ENCODE peak calls at places on chromosomes 6 and 20, in nine cellular contexts. One of them, this sample, is unnamed.

GRCh38 chr6:37103169-37104039 is 66.5 kb upstream of the PIM1 start:
- DNase-seq in T-helper 17 cell: no peak
- DNase-seq in NCI-H2081: peak
- DNase-seq in activated naive CD4-positive, alpha-beta T cell treated with anti-CD3 and anti-CD28 coated beads for 36 hours: peak
- DNase-seq in fibroblast of lung: no peak
- DNase-seq in pancreas: peak
- DNase-seq in AG08395: peak
- DNase-seq in activated CD4-positive, alpha-beta T cell treated with anti-CD3 and anti-CD28 coated beads, Interleukin-2, amount 10 ng/mL, durations not matched to agents 7 days and 5 days: peak
- DNase-seq in CD8-positive, alpha-beta memory T cell: no peak
- DNase-seq in this sample: peak

GRCh38 chr20:63082308-63082938 is 75.7 kb upstream of the BHLHE23 start:
- DNase-seq in CD8-positive, alpha-beta memory T cell: no peak
- DNase-seq in pancreas: no peak
- DNase-seq in NCI-H2081: no peak
- DNase-seq in activated CD4-positive, alpha-beta T cell treated with anti-CD3 and anti-CD28 coated beads, Interleukin-2, amount 10 ng/mL, durations not matched to agents 7 days and 5 days: peak
- DNase-seq in AG08395: peak
- DNase-seq in fibroblast of lung: peak
- DNase-seq in T-helper 17 cell: no peak
- DNase-seq in activated naive CD4-positive, alpha-beta T cell treated with anti-CD3 and anti-CD28 coated beads for 36 hours: peak
- DNase-seq in this sample: no peak

GRCh38 chr6:135270676-135271536 is 89.8 kb downstream of the MYB start:
- DNase-seq in NCI-H2081: peak
- DNase-seq in CD8-positive, alpha-beta memory T cell: no peak
- DNase-seq in activated naive CD4-positive, alpha-beta T cell treated with anti-CD3 and anti-CD28 coated beads for 36 hours: no peak
- DNase-seq in fibroblast of lung: no peak
- DNase-seq in pancreas: peak
- DNase-seq in AG08395: no peak
- DNase-seq in activated CD4-positive, alpha-beta T cell treated with anti-CD3 and anti-CD28 coated beads, Interleukin-2, amount 10 ng/mL, durations not matched to agents 7 days and 5 days: no peak
- DNase-seq in T-helper 17 cell: no peak
- DNase-seq in this sample: no peak

GRCh38 chr6:168138436-168138835 is 59.4 kb upstream of the FRMD1 start:
- DNase-seq in fibroblast of lung: no peak
- DNase-seq in NCI-H2081: no peak
- DNase-seq in AG08395: no peak
- DNase-seq in T-helper 17 cell: no peak
- DNase-seq in CD8-positive, alpha-beta memory T cell: no peak
- DNase-seq in activated naive CD4-positive, alpha-beta T cell treated with anti-CD3 and anti-CD28 coated beads for 36 hours: no peak
- DNase-seq in activated CD4-positive, alpha-beta T cell treated with anti-CD3 and anti-CD28 coated beads, Interleukin-2, amount 10 ng/mL, durations not matched to agents 7 days and 5 days: no peak
- DNase-seq in pancreas: no peak
- DNase-seq in this sample: no peak

GRCh38 chr6:149264629-149265028 is 52.9 kb upstream of the TAB2 start:
- DNase-seq in activated naive CD4-positive, alpha-beta T cell treated with anti-CD3 and anti-CD28 coated beads for 36 hours: peak
- DNase-seq in T-helper 17 cell: peak
- DNase-seq in activated CD4-positive, alpha-beta T cell treated with anti-CD3 and anti-CD28 coated beads, Interleukin-2, amount 10 ng/mL, durations not matched to agents 7 days and 5 days: peak
- DNase-seq in fibroblast of lung: no peak
- DNase-seq in CD8-positive, alpha-beta memory T cell: peak
- DNase-seq in NCI-H2081: no peak
- DNase-seq in pancreas: no peak
- DNase-seq in AG08395: no peak
- DNase-seq in this sample: no peak

GRCh38 chr6:33779305-33779704 is 9.6 kb downstream of the LEMD2 start:
- DNase-seq in activated naive CD4-positive, alpha-beta T cell treated with anti-CD3 and anti-CD28 coated beads for 36 hours: no peak
- DNase-seq in NCI-H2081: no peak
- DNase-seq in fibroblast of lung: no peak
- DNase-seq in AG08395: no peak
- DNase-seq in T-helper 17 cell: no peak
- DNase-seq in activated CD4-positive, alpha-beta T cell treated with anti-CD3 and anti-CD28 coated beads, Interleukin-2, amount 10 ng/mL, durations not matched to agents 7 days and 5 days: no peak
- DNase-seq in CD8-positive, alpha-beta memory T cell: no peak
- DNase-seq in pancreas: no peak
- DNase-seq in this sample: no peak

GRCh38 chr6:44489912-44490604 is 102.6 kb downstream of the CDC5L start:
- DNase-seq in pancreas: peak
- DNase-seq in T-helper 17 cell: no peak
- DNase-seq in fibroblast of lung: peak
- DNase-seq in activated CD4-positive, alpha-beta T cell treated with anti-CD3 and anti-CD28 coated beads, Interleukin-2, amount 10 ng/mL, durations not matched to agents 7 days and 5 days: no peak
- DNase-seq in AG08395: peak
- DNase-seq in CD8-positive, alpha-beta memory T cell: no peak
- DNase-seq in activated naive CD4-positive, alpha-beta T cell treated with anti-CD3 and anti-CD28 coated beads for 36 hours: no peak
- DNase-seq in NCI-H2081: no peak
- DNase-seq in this sample: peak

GRCh38 chr6:123338394-123338793 is 298.4 kb downstream of the TRDN start:
- DNase-seq in NCI-H2081: no peak
- DNase-seq in AG08395: no peak
- DNase-seq in fibroblast of lung: no peak
- DNase-seq in activated CD4-positive, alpha-beta T cell treated with anti-CD3 and anti-CD28 coated beads, Interleukin-2, amount 10 ng/mL, durations not matched to agents 7 days and 5 days: no peak
- DNase-seq in CD8-positive, alpha-beta memory T cell: no peak
- DNase-seq in pancreas: no peak
- DNase-seq in T-helper 17 cell: no peak
- DNase-seq in activated naive CD4-positive, alpha-beta T cell treated with anti-CD3 and anti-CD28 coated beads for 36 hours: no peak
- DNase-seq in this sample: no peak

GRCh38 chr6:66054967-66055366 is 347.9 kb upstream of the EYS start:
- DNase-seq in CD8-positive, alpha-beta memory T cell: no peak
- DNase-seq in AG08395: no peak
- DNase-seq in activated CD4-positive, alpha-beta T cell treated with anti-CD3 and anti-CD28 coated beads, Interleukin-2, amount 10 ng/mL, durations not matched to agents 7 days and 5 days: no peak
- DNase-seq in fibroblast of lung: no peak
- DNase-seq in pancreas: no peak
- DNase-seq in NCI-H2081: no peak
- DNase-seq in activated naive CD4-positive, alpha-beta T cell treated with anti-CD3 and anti-CD28 coated beads for 36 hours: no peak
- DNase-seq in T-helper 17 cell: no peak
- DNase-seq in this sample: no peak

GRCh38 chr20:50399917-50400704 is 110.1 kb upstream of the PTPN1 start:
- DNase-seq in fibroblast of lung: no peak
- DNase-seq in AG08395: no peak
- DNase-seq in pancreas: no peak
- DNase-seq in CD8-positive, alpha-beta memory T cell: no peak
- DNase-seq in T-helper 17 cell: no peak
- DNase-seq in NCI-H2081: no peak
- DNase-seq in activated CD4-positive, alpha-beta T cell treated with anti-CD3 and anti-CD28 coated beads, Interleukin-2, amount 10 ng/mL, durations not matched to agents 7 days and 5 days: no peak
- DNase-seq in activated naive CD4-positive, alpha-beta T cell treated with anti-CD3 and anti-CD28 coated beads for 36 hours: no peak
- DNase-seq in this sample: no peak

GRCh38 chr20:48025061-48025515 is 239.8 kb upstream of the SULF2 start:
- DNase-seq in activated CD4-positive, alpha-beta T cell treated with anti-CD3 and anti-CD28 coated beads, Interleukin-2, amount 10 ng/mL, durations not matched to agents 7 days and 5 days: no peak
- DNase-seq in AG08395: peak
- DNase-seq in fibroblast of lung: peak
- DNase-seq in pancreas: no peak
- DNase-seq in CD8-positive, alpha-beta memory T cell: no peak
- DNase-seq in NCI-H2081: no peak
- DNase-seq in T-helper 17 cell: no peak
- DNase-seq in activated naive CD4-positive, alpha-beta T cell treated with anti-CD3 and anti-CD28 coated beads for 36 hours: no peak
- DNase-seq in this sample: peak

GRCh38 chr6:18491303-18492090 is 104.3 kb downstream of the RNF144B start:
- DNase-seq in NCI-H2081: no peak
- DNase-seq in T-helper 17 cell: no peak
- DNase-seq in AG08395: no peak
- DNase-seq in activated CD4-positive, alpha-beta T cell treated with anti-CD3 and anti-CD28 coated beads, Interleukin-2, amount 10 ng/mL, durations not matched to agents 7 days and 5 days: no peak
- DNase-seq in pancreas: no peak
- DNase-seq in CD8-positive, alpha-beta memory T cell: no peak
- DNase-seq in activated naive CD4-positive, alpha-beta T cell treated with anti-CD3 and anti-CD28 coated beads for 36 hours: no peak
- DNase-seq in fibroblast of lung: peak
- DNase-seq in this sample: no peak

GRCh38 chr6:157492741-157493140 is 111.8 kb downstream of the ZDHHC14 start:
- DNase-seq in NCI-H2081: no peak
- DNase-seq in pancreas: no peak
- DNase-seq in activated naive CD4-positive, alpha-beta T cell treated with anti-CD3 and anti-CD28 coated beads for 36 hours: no peak
- DNase-seq in AG08395: no peak
- DNase-seq in fibroblast of lung: no peak
- DNase-seq in CD8-positive, alpha-beta memory T cell: no peak
- DNase-seq in T-helper 17 cell: no peak
- DNase-seq in activated CD4-positive, alpha-beta T cell treated with anti-CD3 and anti-CD28 coated beads, Interleukin-2, amount 10 ng/mL, durations not matched to agents 7 days and 5 days: no peak
- DNase-seq in this sample: no peak

GRCh38 chr20:52655365-52655764 is 316.8 kb upstream of the TSHZ2 start:
- DNase-seq in fibroblast of lung: no peak
- DNase-seq in pancreas: no peak
- DNase-seq in activated CD4-positive, alpha-beta T cell treated with anti-CD3 and anti-CD28 coated beads, Interleukin-2, amount 10 ng/mL, durations not matched to agents 7 days and 5 days: no peak
- DNase-seq in T-helper 17 cell: no peak
- DNase-seq in CD8-positive, alpha-beta memory T cell: no peak
- DNase-seq in activated naive CD4-positive, alpha-beta T cell treated with anti-CD3 and anti-CD28 coated beads for 36 hours: no peak
- DNase-seq in NCI-H2081: no peak
- DNase-seq in AG08395: no peak
- DNase-seq in this sample: no peak

GRCh38 chr6:158758464-158758863 is 60.7 kb downstream of the EZR start:
- DNase-seq in fibroblast of lung: peak
- DNase-seq in activated naive CD4-positive, alpha-beta T cell treated with anti-CD3 and anti-CD28 coated beads for 36 hours: no peak
- DNase-seq in activated CD4-positive, alpha-beta T cell treated with anti-CD3 and anti-CD28 coated beads, Interleukin-2, amount 10 ng/mL, durations not matched to agents 7 days and 5 days: no peak
- DNase-seq in pancreas: no peak
- DNase-seq in CD8-positive, alpha-beta memory T cell: no peak
- DNase-seq in T-helper 17 cell: no peak
- DNase-seq in AG08395: no peak
- DNase-seq in NCI-H2081: peak
- DNase-seq in this sample: no peak

GRCh38 chr20:22775671-22776139 is 191.3 kb upstream of the FOXA2 start:
- DNase-seq in AG08395: no peak
- DNase-seq in pancreas: no peak
- DNase-seq in activated naive CD4-positive, alpha-beta T cell treated with anti-CD3 and anti-CD28 coated beads for 36 hours: no peak
- DNase-seq in NCI-H2081: no peak
- DNase-seq in fibroblast of lung: peak
- DNase-seq in activated CD4-positive, alpha-beta T cell treated with anti-CD3 and anti-CD28 coated beads, Interleukin-2, amount 10 ng/mL, durations not matched to agents 7 days and 5 days: no peak
- DNase-seq in CD8-positive, alpha-beta memory T cell: no peak
- DNase-seq in T-helper 17 cell: no peak
- DNase-seq in this sample: no peak

GRCh38 chr20:38620501-38620900 is 18.9 kb downstream of the ARHGAP40 start:
- DNase-seq in CD8-positive, alpha-beta memory T cell: no peak
- DNase-seq in activated naive CD4-positive, alpha-beta T cell treated with anti-CD3 and anti-CD28 coated beads for 36 hours: no peak
- DNase-seq in NCI-H2081: no peak
- DNase-seq in activated CD4-positive, alpha-beta T cell treated with anti-CD3 and anti-CD28 coated beads, Interleukin-2, amount 10 ng/mL, durations not matched to agents 7 days and 5 days: no peak
- DNase-seq in AG08395: no peak
- DNase-seq in pancreas: no peak
- DNase-seq in T-helper 17 cell: no peak
- DNase-seq in fibroblast of lung: no peak
- DNase-seq in this sample: no peak

GRCh38 chr6:42028234-42029061 is 21.9 kb upstream of the TAF8 start:
- DNase-seq in T-helper 17 cell: no peak
- DNase-seq in NCI-H2081: no peak
- DNase-seq in activated naive CD4-positive, alpha-beta T cell treated with anti-CD3 and anti-CD28 coated beads for 36 hours: peak
- DNase-seq in AG08395: peak
- DNase-seq in activated CD4-positive, alpha-beta T cell treated with anti-CD3 and anti-CD28 coated beads, Interleukin-2, amount 10 ng/mL, durations not matched to agents 7 days and 5 days: no peak
- DNase-seq in fibroblast of lung: peak
- DNase-seq in CD8-positive, alpha-beta memory T cell: no peak
- DNase-seq in pancreas: no peak
- DNase-seq in this sample: peak

GRCh38 chr6:160395187-160395586 is 47.0 kb downstream of the SLC22A3 start:
- DNase-seq in pancreas: no peak
- DNase-seq in NCI-H2081: no peak
- DNase-seq in CD8-positive, alpha-beta memory T cell: no peak
- DNase-seq in T-helper 17 cell: no peak
- DNase-seq in activated CD4-positive, alpha-beta T cell treated with anti-CD3 and anti-CD28 coated beads, Interleukin-2, amount 10 ng/mL, durations not matched to agents 7 days and 5 days: no peak
- DNase-seq in AG08395: no peak
- DNase-seq in activated naive CD4-positive, alpha-beta T cell treated with anti-CD3 and anti-CD28 coated beads for 36 hours: no peak
- DNase-seq in fibroblast of lung: no peak
- DNase-seq in this sample: no peak

GRCh38 chr6:157534134-157534871 is 153.3 kb downstream of the ZDHHC14 start:
- DNase-seq in CD8-positive, alpha-beta memory T cell: no peak
- DNase-seq in fibroblast of lung: no peak
- DNase-seq in NCI-H2081: no peak
- DNase-seq in AG08395: no peak
- DNase-seq in T-helper 17 cell: no peak
- DNase-seq in activated CD4-positive, alpha-beta T cell treated with anti-CD3 and anti-CD28 coated beads, Interleukin-2, amount 10 ng/mL, durations not matched to agents 7 days and 5 days: no peak
- DNase-seq in activated naive CD4-positive, alpha-beta T cell treated with anti-CD3 and anti-CD28 coated beads for 36 hours: no peak
- DNase-seq in pancreas: no peak
- DNase-seq in this sample: no peak

This sample was measured in H4.